ENCODE peak calls at places on chromosomes 4 and X, in eight cellular contexts. D, Y, A, B, H, R, U and T are unnamed samples.

GRCh38 chr4:5884804-5885203 is 8.1 kb downstream of the CRMP1 start:
- DNase-seq in A (no peak), U (no peak), D (no peak), H (no peak), R (no peak), B (no peak), Y (no peak), T (no peak)

GRCh38 chrX:49079489-49080428 is at the start of gene WDR45:
- DNase-seq in B (peak), U (peak), R (peak), A (peak), D (peak), Y (peak), H (peak), T (no peak)

GRCh38 chr4:153488006-153488718 is 22.0 kb downstream of the TMEM131L start:
- DNase-seq in Y (no peak), R (peak), D (peak), U (no peak), H (no peak), A (no peak), B (no peak), T (no peak)

GRCh38 chr4:148786699-148787098 is 344.5 kb upstream of the NR3C2 start:
- DNase-seq in A (no peak), H (no peak), B (no peak), R (no peak), Y (no peak), U (no peak), D (no peak), T (no peak)

GRCh38 chr4:78775278-78776030 is 696 bp upstream of the BMP2K start:
- DNase-seq in H (peak), U (peak), R (peak), Y (peak), A (peak), B (peak), D (peak), T (no peak)

GRCh38 chr4:153185453-153185852 is 18.8 kb upstream of the TRIM2 start:
- DNase-seq in U (no peak), H (no peak), B (no peak), Y (no peak), R (no peak), D (no peak), A (no peak), T (no peak)

GRCh38 chrX:85140963-85141362 is 102.6 kb downstream of the SATL1 start:
- DNase-seq in R (no peak), D (no peak), U (no peak), Y (no peak), A (no peak), H (no peak), B (no peak), T (no peak)

GRCh38 chr4:108342325-108342986 is 173.7 kb upstream of the LEF1 start:
- DNase-seq in U (no peak), B (no peak), H (no peak), Y (no peak), R (no peak), A (no peak), D (no peak), T (no peak)

GRCh38 chr4:168387091-168387490 is 68.5 kb upstream of the DDX60 start:
- DNase-seq in Y (no peak), H (no peak), A (no peak), D (no peak), B (no peak), R (no peak), U (no peak), T (no peak)

GRCh38 chr4:37244583-37245390 is at the start of gene NWD2:
- DNase-seq in H (peak), R (peak), U (no peak), Y (no peak), A (no peak), D (no peak), B (peak), T (no peak)

GRCh38 chr4:6141554-6141953 is 58.8 kb downstream of the JAKMIP1 start:
- DNase-seq in U (no peak), B (no peak), A (no peak), H (no peak), Y (no peak), D (no peak), R (no peak), T (no peak)

GRCh38 chr4:65670331-65671031 is at the start of gene EPHA5:
- DNase-seq in U (peak), D (peak), Y (peak), A (no peak), R (peak), B (peak), H (peak), T (no peak)

DNA sequence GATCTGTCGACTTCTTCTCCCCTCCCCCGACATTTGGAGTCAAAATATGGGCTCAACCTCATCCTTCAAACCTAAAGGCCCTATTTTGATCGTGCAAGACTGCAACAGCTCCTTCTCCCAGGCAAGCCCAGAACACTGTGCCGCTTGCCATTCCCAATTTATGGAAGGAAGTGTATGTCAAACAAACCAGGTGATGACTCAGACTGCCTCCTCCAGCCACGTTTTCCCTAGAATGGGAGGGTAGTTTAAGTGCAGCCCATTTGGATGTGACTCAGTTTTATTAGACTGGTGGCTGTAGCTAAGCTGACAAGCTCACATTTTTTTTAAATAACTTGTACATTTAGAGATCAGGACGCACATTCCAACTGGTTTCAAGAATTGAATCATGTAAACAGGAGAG is 570.4 kb upstream of the DIPK2B start:
- DNase-seq in B (peak), D (peak), U (peak), Y (peak), R (peak), A (peak), H (peak), T (peak)
- H3K4me3 ChIP-seq in B (no peak), D (peak), U (peak), Y (peak), R (peak), A (peak), H (peak), T (peak)

GRCh38 chrX:79515529-79515928 is 148.4 kb upstream of the ITM2A start:
- DNase-seq in H (no peak), R (no peak), U (no peak), B (no peak), D (no peak), A (no peak), Y (no peak), T (no peak)
- TF ChIP-seq CTCF in H (no peak), R (no peak), U (no peak), B (no peak), D (no peak), A (no peak), Y (no peak), T (no peak)

GRCh38 chr4:159229164-159229563 is 126.3 kb downstream of the RAPGEF2 start:
- DNase-seq in H (peak), A (no peak), D (peak), Y (peak), U (peak), R (peak), B (peak), T (peak)
- H3K4me3 ChIP-seq in H (no peak), A (no peak), D (peak), Y (no peak), U (no peak), R (no peak), B (peak), T (no peak)

DNA sequence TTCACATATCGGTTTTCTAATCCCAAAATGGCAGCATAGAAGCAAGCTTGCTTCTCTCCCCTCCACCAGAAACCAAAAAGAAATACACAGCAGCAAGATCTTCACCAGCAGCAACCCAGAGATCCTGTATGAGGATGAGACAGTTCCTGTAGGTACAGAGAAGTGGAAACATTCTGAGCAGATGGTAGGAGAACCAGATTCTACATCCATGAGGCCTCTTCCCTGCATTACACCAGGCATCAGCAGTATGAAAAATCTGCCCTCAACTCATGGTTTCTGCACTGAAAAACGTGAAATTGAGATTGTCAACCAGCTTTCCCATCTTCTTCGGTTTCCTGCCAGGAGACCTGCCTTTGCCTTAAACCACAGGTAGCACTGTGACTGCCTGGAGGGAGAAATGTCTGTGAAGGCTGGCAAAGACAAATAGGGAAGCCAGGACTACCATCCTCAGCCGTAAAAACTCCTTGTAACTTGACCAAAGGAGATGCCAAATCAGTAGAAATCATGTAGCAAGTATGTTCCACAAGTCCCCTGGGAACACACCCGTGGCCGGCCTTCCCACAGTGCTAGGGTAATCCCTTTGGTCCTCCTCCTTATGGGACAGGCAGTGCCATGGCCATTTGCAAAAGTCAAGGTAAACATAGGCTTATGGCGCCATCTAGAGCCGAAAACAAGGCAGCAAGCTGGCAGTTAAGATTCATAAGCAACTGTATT is 24.0 kb upstream of the MTHFD2L start:
- DNase-seq in H (peak), D (peak), A (peak), U (peak), Y (peak), R (peak), B (peak), T (peak)
- TF ChIP-seq CTCF in H (peak), D (peak), A (peak), U (peak), Y (peak), R (peak), B (peak), T (peak)

DNA sequence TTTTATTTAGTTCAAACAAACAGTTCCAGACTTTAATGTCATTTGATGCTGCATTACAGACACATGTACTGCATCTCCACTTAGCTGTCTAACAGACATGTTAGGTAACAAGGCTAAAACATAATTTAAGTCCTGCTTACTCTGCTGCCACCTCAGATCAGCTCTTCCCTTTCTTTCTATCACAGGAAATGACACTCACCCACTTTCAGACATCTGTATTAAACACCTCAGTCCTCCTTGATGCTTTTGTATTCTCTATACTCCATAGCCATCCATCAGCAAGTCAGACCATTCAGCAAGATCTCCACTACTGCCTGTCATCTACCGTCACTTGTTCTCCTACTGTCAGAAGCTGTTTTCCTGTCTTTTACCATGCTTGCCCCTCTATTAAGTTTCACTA is 405.4 kb downstream of the IL15 start:
- DNase-seq in Y (no peak), D (no peak), A (no peak), B (no peak), U (no peak), H (no peak), R (no peak), T (no peak)
- H3K4me3 ChIP-seq in Y (no peak), D (no peak), A (no peak), B (no peak), U (no peak), H (no peak), R (no peak), T (no peak)

GRCh38 chr4:82898322-82899243 is 2.0 kb upstream of the THAP9 start:
- DNase-seq in U (peak), B (peak), H (peak), Y (peak), D (peak), A (peak), R (peak), T (no peak)
- TF ChIP-seq CTCF in U (no peak), B (peak), H (peak), Y (peak), D (peak), A (peak), R (peak), T (peak)

DNA sequence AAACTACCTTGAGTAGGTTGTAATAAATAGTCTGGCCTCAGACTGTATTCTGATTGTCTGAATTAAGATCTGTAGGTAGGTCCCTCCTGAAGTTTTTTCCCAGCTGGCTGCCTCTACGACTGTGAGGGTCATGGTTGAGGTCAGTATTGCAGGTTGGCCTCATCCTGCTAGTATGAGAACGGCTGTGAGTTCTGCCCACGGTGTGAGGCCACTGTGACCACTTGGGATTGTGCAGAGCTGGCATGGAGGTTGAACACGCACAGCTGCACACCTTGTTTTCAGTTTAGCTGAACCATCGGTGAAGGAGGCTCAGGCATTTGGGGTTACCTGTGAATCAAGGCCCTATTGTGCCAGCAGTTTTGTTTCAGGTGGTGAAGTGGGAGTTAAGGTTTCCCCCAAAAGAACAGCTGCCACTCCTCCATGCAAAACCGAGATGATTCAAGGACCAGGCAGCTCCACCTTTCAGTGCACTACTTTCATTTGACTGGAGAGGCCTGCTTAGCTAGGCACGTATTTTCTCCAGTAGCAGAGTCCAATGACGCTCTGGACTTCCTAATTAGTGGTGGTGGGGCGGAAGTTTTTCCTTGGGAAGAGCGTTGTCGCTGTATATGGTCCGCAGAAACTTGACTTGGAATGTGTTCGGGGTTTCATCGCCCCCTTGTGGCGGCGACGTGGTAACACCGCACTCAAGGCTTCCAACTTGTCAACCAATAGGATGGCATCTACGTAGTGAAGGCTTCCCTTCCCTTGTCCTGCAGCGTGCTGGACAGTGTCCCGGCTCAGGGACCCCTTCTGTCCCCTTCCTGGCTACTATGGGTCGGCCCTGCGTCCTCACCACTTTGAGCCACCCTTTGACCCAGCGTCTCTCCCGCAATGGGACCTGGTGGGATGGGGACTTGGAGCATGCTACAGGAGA is 13.8 kb downstream of the CMC4 start:
- DNase-seq in U (peak), Y (peak), H (peak), A (peak), R (peak), B (peak), D (peak), T (peak)
- H3K4me3 ChIP-seq in U (peak), Y (peak), H (no peak), A (peak), R (no peak), B (no peak), D (peak), T (no peak)

GRCh38 chrX:94524867-94525266 is 850.9 kb downstream of the FAM133A start:
- DNase-seq in D (no peak), A (no peak), U (no peak), R (no peak), Y (no peak), H (no peak), B (no peak), T (no peak)
- TF ChIP-seq CTCF in D (no peak), A (no peak), U (no peak), R (no peak), Y (no peak), H (no peak), B (no peak), T (no peak)